ENCODE peak calls at places on chromosomes 5 and 9, in nine cellular contexts. B, C, Z, T, N, G, V, Y and X are unnamed samples. For H3K9me3, the result is how much of the 10 kb centered on the place peaks cover.

GRCh38 chr5:131541071-131541470 is 94.0 kb downstream of the RAPGEF6 start:
- DNase-seq in C (no peak), Y (no peak), N (no peak), Z (no peak), T (no peak), G (no peak), V (no peak), B (peak), X (no peak)

GRCh38 chr5:9894571-9895304 is 264.6 kb upstream of the TAS2R1 start:
- DNase-seq in V (no peak), T (no peak), G (no peak), Y (no peak), C (no peak), Z (no peak), N (no peak), B (no peak), X (no peak)

GRCh38 chr9:132078369-132079356 is 1.0 kb downstream of the MED27 start:
- DNase-seq in Z (peak), V (no peak), C (peak), T (no peak), N (no peak), Y (no peak), B (peak), G (no peak), X (no peak)

GRCh38 chr5:14218897-14219573 is 75.9 kb downstream of the TRIO start:
- DNase-seq in T (no peak), B (peak), C (no peak), Y (no peak), V (no peak), Z (no peak), G (no peak), N (no peak), X (no peak)

GRCh38 chr9:75788006-75788634 is 102.4 kb upstream of the PCSK5 start:
- DNase-seq in C (no peak), B (peak), T (no peak), G (peak), N (no peak), Z (no peak), Y (no peak), V (no peak), X (peak)

GRCh38 chr5:105033642-105034217 is 1471.1 kb upstream of the NUDT12 start:
- DNase-seq in T (no peak), V (no peak), Y (no peak), N (no peak), Z (no peak), B (no peak), C (no peak), G (no peak), X (no peak)

GRCh38 chr9:79287152-79287766 is 284.5 kb upstream of the TLE4 start:
- DNase-seq in T (no peak), G (no peak), N (no peak), V (no peak), Z (no peak), C (no peak), B (no peak), Y (no peak), X (no peak)

GRCh38 chr5:116778015-116778414 is 203.4 kb upstream of the SEMA6A start:
- DNase-seq in N (no peak), V (no peak), Y (no peak), Z (no peak), C (peak), T (peak), B (no peak), G (no peak), X (no peak)

GRCh38 chr5:134568761-134569725 is 43.6 kb downstream of the JADE2 start:
- DNase-seq in G (peak), V (peak), B (peak), T (no peak), Z (no peak), N (peak), C (peak), Y (no peak), X (peak)

GRCh38 chr5:32202394-32202793 is 28.3 kb upstream of the GOLPH3 start:
- DNase-seq in B (peak), T (no peak), G (no peak), Z (no peak), Y (peak), C (no peak), V (no peak), N (no peak), X (no peak)

DNA sequence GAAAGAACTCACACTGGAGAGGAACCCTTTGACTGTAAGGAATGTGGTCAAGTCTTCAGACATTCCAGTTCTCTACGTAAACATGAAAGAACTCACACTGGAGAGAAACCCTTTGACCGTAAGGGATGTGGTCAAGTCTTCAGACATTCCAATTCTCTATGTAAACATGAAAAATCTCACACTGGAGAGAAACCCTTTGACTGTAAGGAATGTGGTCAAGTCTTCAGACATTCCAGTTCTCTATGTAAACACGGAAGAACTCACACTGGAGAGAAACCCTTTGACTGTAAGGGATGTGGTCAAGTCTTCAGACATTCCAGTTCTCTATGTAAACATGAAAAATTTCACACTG is 32.6 kb downstream of the MAPK9 start:
- DNase-seq in B (no peak), Z (no peak), T (no peak), N (no peak), V (no peak), G (no peak), Y (no peak), C (no peak), X (no peak)
- H3K9me3 ChIP-seq in B (under half), Z (half or more), T (half or more), N (half or more), V (under half), G (half or more), Y (half or more), C (under half), X (under half)

DNA sequence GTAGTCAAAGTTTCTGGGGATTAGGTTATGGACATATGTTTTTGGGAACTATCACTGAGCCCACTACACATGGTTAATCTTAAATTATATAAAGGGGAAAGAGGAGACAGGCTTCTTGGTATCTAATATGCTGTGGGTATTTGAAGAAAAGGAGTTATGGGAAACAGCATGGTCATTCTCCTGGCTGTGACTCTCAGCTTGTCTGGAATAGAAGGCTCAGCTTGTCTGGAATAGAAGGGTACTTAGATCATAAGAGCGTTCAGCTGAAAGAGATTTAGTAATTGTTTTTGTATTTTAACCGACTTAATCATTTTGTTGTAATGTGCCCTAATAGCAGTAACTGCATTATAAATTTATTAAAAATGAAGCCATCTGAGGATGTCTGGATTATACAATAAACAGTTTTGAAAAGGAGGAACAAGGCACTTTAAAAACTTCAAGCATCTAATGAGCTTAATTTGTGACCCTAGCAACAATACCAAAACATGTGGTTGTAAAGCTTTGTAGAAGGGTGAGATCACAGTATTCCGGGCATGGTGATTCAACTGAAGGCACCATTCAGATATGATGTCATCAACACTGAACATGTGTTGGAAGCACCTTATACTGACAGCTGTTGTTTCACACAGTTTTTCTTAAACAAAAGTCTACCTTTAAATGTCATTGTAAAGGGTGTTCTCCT is 2174.2 kb upstream of the WWC1 start:
- DNase-seq in G (no peak), N (no peak), Y (no peak), V (no peak), B (no peak), T (no peak), C (no peak), Z (no peak), X (no peak)
- H3K9me3 ChIP-seq in G (under half), N (under half), Y (under half), V (under half), B (under half), T (under half), C (under half), Z (under half), X (under half)

DNA sequence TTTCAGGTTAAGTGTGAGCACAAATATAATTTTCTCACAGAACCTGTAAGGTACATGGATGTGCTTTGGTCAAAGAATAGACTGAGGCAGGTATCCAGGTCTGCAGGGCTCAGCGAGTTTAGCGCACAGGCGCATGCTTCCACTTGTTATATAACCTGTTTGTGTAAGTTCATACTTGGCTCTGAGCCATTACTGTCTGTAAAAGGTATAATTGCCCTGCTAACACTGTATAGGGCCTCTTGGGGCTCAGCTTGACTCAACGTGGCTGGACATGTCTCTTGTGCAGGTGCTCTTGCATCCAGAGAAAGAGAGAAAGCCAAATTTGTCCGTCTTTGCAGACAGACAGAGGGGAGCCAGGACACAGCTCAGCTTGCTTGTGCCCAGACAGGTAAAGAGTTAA is 759.6 kb downstream of the MTRR start:
- DNase-seq in C (no peak), N (no peak), Z (no peak), B (no peak), Y (no peak), G (no peak), V (no peak), T (no peak), X (no peak)
- H3K9me3 ChIP-seq in C (under half), N (under half), Z (under half), B (under half), Y (under half), G (under half), V (under half), T (under half), X (under half)

DNA sequence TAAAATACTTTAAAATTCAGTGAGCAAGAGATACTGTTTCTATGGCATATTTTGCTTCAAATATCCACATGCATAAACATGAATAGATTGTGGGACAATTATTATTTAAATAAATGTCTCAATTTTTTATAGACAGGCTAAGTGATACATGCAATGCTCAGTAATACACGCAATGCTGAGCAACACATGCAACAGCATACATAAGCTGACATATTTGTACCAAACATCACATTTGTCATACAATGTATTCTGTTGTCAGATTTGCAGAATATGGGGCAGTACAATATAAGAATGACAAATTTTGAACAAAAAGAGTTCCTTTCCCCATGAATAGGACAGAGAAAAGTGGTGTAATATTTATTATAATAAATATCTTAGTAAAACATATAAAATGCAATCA is 155.5 kb downstream of the PDE4D start:
- DNase-seq in Y (no peak), V (no peak), G (no peak), Z (no peak), N (no peak), C (no peak), T (no peak), B (no peak), X (no peak)
- H3K9me3 ChIP-seq in Y (under half), V (under half), G (under half), Z (under half), N (under half), C (under half), T (under half), B (under half), X (under half)

GRCh38 chr5:15885156-15885555 is 294.4 kb downstream of the MARCHF11 start:
- DNase-seq in C (no peak), Y (no peak), T (no peak), V (no peak), B (peak), Z (no peak), G (no peak), N (no peak), X (no peak)

GRCh38 chr5:15889001-15889400 is 290.6 kb downstream of the MARCHF11 start:
- DNase-seq in T (no peak), G (no peak), V (no peak), C (no peak), Y (no peak), Z (no peak), N (no peak), B (no peak), X (no peak)

GRCh38 chr5:15886156-15886555 is 293.4 kb downstream of the MARCHF11 start:
- DNase-seq in T (no peak), N (no peak), G (no peak), V (no peak), Y (no peak), Z (no peak), C (no peak), B (no peak), X (no peak)

DNA sequence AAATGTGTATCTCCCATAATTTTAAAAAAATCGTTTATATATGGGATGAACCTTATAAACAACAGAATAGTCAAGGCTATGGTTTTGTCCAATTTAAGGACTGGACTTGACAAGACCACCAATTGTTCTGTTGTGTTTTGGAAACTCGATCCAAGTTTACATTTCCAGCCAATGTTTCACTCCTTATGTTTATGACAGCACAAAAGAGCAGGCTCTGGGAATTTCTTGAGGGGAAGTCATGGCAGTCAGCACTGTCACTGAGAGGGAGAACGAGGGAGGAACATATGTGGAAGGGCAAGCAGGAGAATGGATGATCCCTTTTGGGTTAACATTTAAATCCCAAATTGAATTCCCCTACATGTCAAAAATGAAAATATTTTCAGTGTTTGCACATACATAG is 292.5 kb downstream of the MARCHF11 start:
- DNase-seq in G (no peak), C (no peak), T (no peak), Y (peak), N (no peak), Z (no peak), B (no peak), V (no peak), X (no peak)
- H3K9me3 ChIP-seq in G (under half), C (under half), T (under half), Y (under half), N (under half), Z (under half), B (under half), V (under half), X (under half)

GRCh38 chr9:121082075-121082474 is 7.3 kb downstream of the CNTRL start:
- DNase-seq in Z (no peak), N (no peak), V (no peak), C (no peak), T (no peak), Y (no peak), B (no peak), G (no peak), X (no peak)
- H3K9me3 ChIP-seq in Z (under half), N (under half), V (under half), C (under half), T (under half), Y (under half), B (under half), G (under half), X (under half)

GRCh38 chr9:136277746-136278145 is 26.1 kb downstream of the CCDC187 start:
- DNase-seq in N (no peak), V (no peak), Y (no peak), Z (no peak), G (no peak), C (no peak), B (no peak), T (no peak), X (no peak)

GRCh38 chr9:136276716-136277115 is 27.2 kb downstream of the CCDC187 start:
- DNase-seq in C (no peak), Y (no peak), B (no peak), T (no peak), G (no peak), V (no peak), Z (no peak), N (no peak), X (no peak)

GRCh38 chr9:136274786-136275654 is 28.9 kb downstream of the CCDC187 start:
- DNase-seq in B (no peak), G (no peak), Z (no peak), T (no peak), C (no peak), V (no peak), Y (no peak), N (no peak), X (no peak)

GRCh38 chr9:136273921-136274785 is 28.5 kb upstream of the QSOX2 start:
- DNase-seq in Y (no peak), B (no peak), T (no peak), V (no peak), N (no peak), Z (no peak), G (no peak), C (no peak), X (no peak)

GRCh38 chr9:136275655-136276429 is 28.1 kb downstream of the CCDC187 start:
- DNase-seq in Y (no peak), V (no peak), N (no peak), Z (no peak), C (peak), G (no peak), T (no peak), B (no peak), X (no peak)
- H3K9me3 ChIP-seq in Y (under half), V (under half), N (under half), Z (under half), C (under half), G (under half), T (under half), B (under half), X (under half)